ENCODE peak calls at places on chromosomes 6 and 20, in four cellular contexts. H, S, B and X are unnamed samples.

GRCh38 chr6:157224178-157224956 is 99.0 kb downstream of the TMEM242 start:
- DNase-seq in H (no peak), S (no peak), B (no peak), X (no peak)

GRCh38 chr20:14775778-14776177 is 438.4 kb upstream of the FLRT3 start:
- DNase-seq in H (peak; percentile 98), S (no peak), B (no peak), X (peak; percentile 39)

GRCh38 chr20:52529856-52530255 is 338.3 kb upstream of the ZFP64 start:
- DNase-seq in H (no peak), S (no peak), B (no peak), X (no peak)

GRCh38 chr20:33791540-33791939 is 19.6 kb upstream of the CHMP4B start:
- DNase-seq in H (no peak), S (no peak), B (no peak), X (no peak)

GRCh38 chr6:32298632-32299336 is 72.9 kb downstream of the TSBP1 start:
- DNase-seq in H (no peak), S (no peak), B (no peak), X (peak; percentile 2)

GRCh38 chr20:47535088-47535487 is 33.4 kb downstream of the NCOA3 start:
- DNase-seq in H (no peak), S (no peak), B (no peak), X (no peak)

GRCh38 chr6:43771210-43771857 is 1.3 kb downstream of the VEGFA start:
- DNase-seq in H (peak; percentile 43), S (no peak), B (no peak), X (peak; percentile 75)

GRCh38 chr20:14632906-14633305 is 295.5 kb upstream of the FLRT3 start:
- DNase-seq in H (no peak), S (no peak), B (no peak), X (no peak)

GRCh38 chr6:68778356-68779020 is 143.4 kb downstream of the ADGRB3 start:
- DNase-seq in H (peak; percentile 38), S (peak; percentile 95), B (peak; percentile 5), X (no peak)

GRCh38 chr6:34248198-34248726 is 544 bp downstream of the SMIM29 start:
- DNase-seq in H (no peak), S (peak; percentile 52), B (no peak), X (peak; percentile 56)

GRCh38 chr6:131013495-131013894 is 49.5 kb downstream of the EPB41L2 start:
- DNase-seq in H (peak; percentile 87), S (peak; percentile 67), B (peak; percentile 54), X (peak; percentile 50)